ENCODE peak calls at places on chromosomes 6 and 20, in eight cellular contexts. A is HepG2, D is upper lobe of left lung, N is stomach, T is prostate gland, F is sigmoid colon, M is esophagus muscularis mucosa, P is SK-N-SH. Y is an unnamed sample.

GRCh38 chr6:41451039-41451438 is 95.1 kb upstream of the FOXP4 start:
- DNase-seq in F (no peak), T (no peak), P (peak), M (no peak), N (peak), A (no peak), D (no peak), Y (no peak)

GRCh38 chr20:23147964-23148720 is 62.0 kb upstream of the CD93 start:
- DNase-seq in N (peak), M (no peak), F (peak), D (no peak), P (no peak), A (peak), T (no peak), Y (no peak)

GRCh38 chr6:53103993-53104675 is 38.9 kb downstream of the FBXO9 start:
- DNase-seq in T (no peak), A (peak), F (no peak), N (no peak), D (no peak), M (peak), P (no peak), Y (no peak)

GRCh38 chr6:137823826-137824501 is 43.1 kb upstream of the TNFAIP3 start:
- DNase-seq in N (peak), D (no peak), M (no peak), F (peak), A (no peak), T (no peak), P (peak), Y (peak)

GRCh38 chr6:80316655-80317332 is 210.3 kb downstream of the BCKDHB start:
- DNase-seq in N (no peak), T (no peak), P (no peak), D (no peak), A (no peak), M (no peak), F (no peak), Y (no peak)

GRCh38 chr6:142132625-142133024 is at the start of gene GJE1:
- DNase-seq in P (no peak), T (no peak), N (no peak), M (no peak), D (no peak), A (no peak), F (no peak), Y (no peak)

GRCh38 chr6:60643870-60644269 is 1642.2 kb downstream of the KHDRBS2 start:
- DNase-seq in M (no peak), A (no peak), N (no peak), P (no peak), T (no peak), D (no peak), F (no peak), Y (no peak)

GRCh38 chr6:89610149-89610642 is 28.4 kb downstream of the LYRM2 start:
- DNase-seq in M (no peak), T (peak), A (peak), P (peak), F (peak), D (peak), N (peak), Y (peak)

GRCh38 chr20:52035977-52036376 is 155.6 kb downstream of the ZFP64 start:
- DNase-seq in D (no peak), P (no peak), N (peak), M (no peak), T (peak), A (no peak), F (no peak), Y (no peak)

GRCh38 chr6:16168121-16168520 is 39.2 kb downstream of the MYLIP start:
- DNase-seq in P (no peak), N (no peak), T (no peak), D (no peak), F (no peak), M (no peak), A (no peak), Y (no peak)

GRCh38 chr6:45997875-45998506 is 17.7 kb downstream of the CLIC5 start:
- DNase-seq in M (no peak), T (no peak), P (no peak), D (no peak), A (no peak), F (no peak), N (no peak), Y (no peak)

GRCh38 chr6:145815351-145815772 is 767 bp upstream of the FBXO30 start:
- DNase-seq in F (peak), D (no peak), A (no peak), P (peak), T (no peak), N (no peak), M (no peak), Y (no peak)

GRCh38 chr6:3748208-3748701 is 3.3 kb downstream of the PXDC1 start:
- DNase-seq in N (peak), F (no peak), A (peak), T (no peak), M (no peak), D (no peak), P (peak), Y (peak)

GRCh38 chr6:2792330-2792729 is 27.1 kb downstream of the WRNIP1 start:
- DNase-seq in D (no peak), T (no peak), F (no peak), A (no peak), P (no peak), M (peak), N (no peak), Y (no peak)

GRCh38 chr20:61185181-61185580 is 66.9 kb upstream of the CDH4 start:
- DNase-seq in N (no peak), A (no peak), D (no peak), F (no peak), T (no peak), P (no peak), M (no peak), Y (no peak)

GRCh38 chr6:84027340-84028183 is 6.0 kb upstream of the MRAP2 start:
- DNase-seq in A (no peak), P (peak), D (no peak), F (no peak), M (no peak), N (peak), T (peak), Y (peak)

GRCh38 chr6:15349379-15349778 is 103.5 kb downstream of the JARID2 start:
- DNase-seq in M (no peak), P (no peak), N (no peak), A (no peak), T (no peak), D (no peak), F (no peak), Y (no peak)

GRCh38 chr20:59948828-59949720 is 8.9 kb downstream of the FAM217B start:
- DNase-seq in M (no peak), P (peak), N (no peak), F (no peak), D (no peak), A (peak), T (peak), Y (no peak)

DNA sequence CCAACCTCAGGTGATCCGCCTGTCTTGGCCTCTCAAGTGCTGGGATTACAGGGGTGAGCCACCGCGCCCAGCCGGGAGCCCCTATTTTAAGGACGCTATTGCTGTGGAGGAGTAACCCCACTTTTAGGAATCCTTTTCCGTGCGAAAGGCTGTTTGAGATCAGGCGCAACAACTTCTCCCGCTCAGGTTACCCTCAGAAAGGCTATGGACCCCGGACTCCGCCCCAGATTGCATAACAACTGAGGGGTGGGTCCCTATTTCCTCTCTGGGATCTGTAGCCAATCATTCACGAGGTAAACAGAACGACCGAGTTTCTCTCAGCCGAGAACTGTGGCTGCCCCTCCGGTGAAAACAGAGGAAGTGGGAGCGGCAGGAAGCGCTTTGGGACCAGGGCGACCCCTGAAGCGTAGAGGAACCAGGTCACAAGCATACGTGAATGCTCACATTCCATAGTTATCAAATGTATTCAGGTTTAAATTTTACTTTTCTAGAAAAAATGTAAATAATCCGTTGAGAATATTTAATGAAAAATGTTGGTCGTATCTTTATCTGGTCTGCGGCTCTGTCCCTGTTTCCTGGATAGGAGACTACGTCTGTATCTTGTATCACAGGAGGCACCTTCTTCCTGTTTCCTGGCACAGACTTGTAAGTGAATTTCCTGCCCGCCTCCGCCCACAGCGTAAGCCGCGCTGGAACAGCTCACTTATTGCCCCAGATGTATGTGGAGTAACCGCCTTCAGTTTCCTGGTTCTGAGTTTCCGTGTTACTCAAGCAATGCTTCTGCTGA is 26.9 kb downstream of the HLA-E start:
- DNase-seq in P (peak), F (peak), A (peak), M (peak), D (peak), N (peak), T (peak), Y (peak)
- TF ChIP-seq POLR2AphosphoS5 in P (no peak), F (peak), A (peak), M (peak), D (peak), N (peak), T (peak), Y (peak)

GRCh38 chr6:28580484-28580883 is 54.8 kb downstream of the GPX5 start:
- DNase-seq in D (no peak), N (no peak), A (no peak), P (no peak), F (no peak), M (no peak), T (no peak), Y (no peak)
- TF ChIP-seq CTCF in D (no peak), N (no peak), A (peak), P (peak), F (no peak), M (no peak), T (peak), Y (no peak)

GRCh38 chr20:17873410-17874270 is 95.0 kb downstream of the SNX5 start:
- DNase-seq in N (peak), T (peak), M (no peak), D (peak), P (peak), F (peak), A (peak), Y (peak)
- H3K4me3 ChIP-seq in N (no peak), T (no peak), M (no peak), D (no peak), P (no peak), F (no peak), A (peak), Y (no peak)

DNA sequence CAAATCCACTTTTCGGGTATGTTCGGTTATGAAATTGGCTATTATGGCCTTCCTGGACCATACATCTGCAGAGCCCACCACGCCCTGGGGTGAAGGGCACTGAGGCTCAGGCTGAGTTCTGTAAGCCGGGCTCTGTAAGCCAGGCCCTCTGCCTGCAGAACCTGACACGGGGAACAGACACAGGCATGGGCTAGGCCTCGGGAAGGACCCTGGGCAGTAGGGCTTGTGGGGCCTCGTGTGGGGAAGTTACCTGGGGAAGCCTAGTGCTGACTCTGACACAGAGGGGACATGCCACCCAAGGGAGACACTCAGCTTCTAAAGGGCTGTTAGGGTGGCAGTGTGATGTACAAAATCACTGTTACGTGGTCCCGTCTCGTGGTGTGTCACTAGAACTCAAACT is 23.4 kb upstream of the TCFL5 start:
- DNase-seq in N (no peak), T (no peak), F (no peak), M (no peak), P (no peak), D (no peak), A (no peak), Y (no peak)
- TF ChIP-seq POLR2AphosphoS5 in N (no peak), T (no peak), F (no peak), M (no peak), P (no peak), D (no peak), A (no peak), Y (no peak)

GRCh38 chr20:2507875-2508630 is 662 bp downstream of the ZNF343 start:
- DNase-seq in N (peak), T (no peak), P (peak), M (peak), D (no peak), F (peak), A (peak), Y (peak)

GRCh38 chr20:2509794-2510193 is 1.1 kb upstream of the ZNF343 start:
- DNase-seq in T (no peak), N (no peak), M (no peak), A (peak), D (no peak), F (no peak), P (no peak), Y (no peak)

GRCh38 chr20:2507464-2507863 is 1.3 kb downstream of the ZNF343 start:
- DNase-seq in T (no peak), F (no peak), D (no peak), M (peak), A (no peak), P (peak), N (no peak), Y (no peak)

GRCh38 chr20:2508631-2509467 is at the start of gene ZNF343:
- DNase-seq in M (peak), F (peak), A (peak), P (peak), T (peak), N (peak), D (peak), Y (peak)

DNA sequence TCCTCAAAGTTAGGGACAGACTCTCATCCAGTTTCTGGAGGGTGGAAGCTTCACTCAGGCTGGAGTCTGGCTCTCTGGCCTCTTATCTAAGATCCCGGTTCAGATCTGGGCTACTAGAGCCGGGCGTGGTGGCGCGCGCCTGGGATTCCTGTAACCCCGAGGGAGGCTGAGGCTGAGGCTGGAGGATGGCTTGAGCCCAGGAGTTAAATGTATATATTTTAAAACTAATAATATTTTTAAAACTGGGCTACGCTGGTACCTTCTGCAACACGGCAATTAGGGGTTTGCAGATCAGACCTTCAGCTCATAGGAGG is 710 bp upstream of the ZNF343 start:
- DNase-seq in M (no peak), P (no peak), F (no peak), D (peak), T (no peak), N (no peak), A (no peak), Y (no peak)
- TF ChIP-seq CTCF in M (no peak), P (no peak), F (no peak), D (no peak), T (no peak), N (no peak), A (no peak), Y (no peak)

GRCh38 chr20:34582911-34583310 is 24.4 kb downstream of the MAP1LC3A start:
- DNase-seq in M (peak), A (peak), P (no peak), F (no peak), D (no peak), N (no peak), T (no peak), Y (no peak)
- H3K4me3 ChIP-seq in M (no peak), A (no peak), P (no peak), F (no peak), D (no peak), N (no peak), T (no peak), Y (no peak)

GRCh38 chr6:71724456-71725180 is 161.7 kb upstream of the RIMS1 start:
- DNase-seq in F (no peak), M (no peak), P (no peak), D (no peak), T (no peak), N (no peak), A (no peak), Y (no peak)

GRCh38 chr6:71733970-71734899 is 152.1 kb upstream of the RIMS1 start:
- DNase-seq in P (no peak), D (no peak), F (no peak), A (no peak), N (no peak), M (no peak), T (no peak), Y (no peak)

GRCh38 chr6:71727632-71728294 is 158.6 kb upstream of the RIMS1 start:
- DNase-seq in N (no peak), D (no peak), P (no peak), M (no peak), A (no peak), F (no peak), T (no peak), Y (no peak)

GRCh38 chr6:71726121-71726520 is 160.2 kb upstream of the RIMS1 start:
- DNase-seq in T (no peak), N (no peak), D (no peak), P (no peak), F (no peak), A (no peak), M (no peak), Y (no peak)

DNA sequence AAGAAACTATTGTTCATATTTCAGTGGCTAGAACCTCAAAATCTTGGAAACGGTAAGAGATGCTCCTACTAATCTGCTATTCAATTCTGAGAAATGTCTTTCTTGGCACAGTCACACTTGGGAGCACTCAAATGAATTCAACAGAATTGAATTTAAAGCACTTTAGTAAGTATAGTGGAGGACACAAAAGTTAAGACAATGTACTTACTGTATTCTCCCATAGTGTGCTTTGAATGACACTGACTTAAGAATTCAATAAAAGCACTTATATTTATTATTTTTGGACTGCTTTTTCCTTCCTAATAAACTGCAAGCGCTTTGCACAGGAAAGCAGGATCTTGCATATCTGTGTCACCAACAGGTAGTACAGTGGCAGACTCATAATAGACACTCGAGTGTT is 156.1 kb upstream of the RIMS1 start:
- DNase-seq in N (no peak), F (no peak), A (no peak), T (no peak), M (no peak), D (no peak), P (no peak), Y (no peak)
- TF ChIP-seq POLR2AphosphoS5 in N (no peak), F (no peak), A (no peak), T (no peak), M (no peak), D (no peak), P (no peak), Y (no peak)

GRCh38 chr6:11262231-11262630 is 29.8 kb upstream of the NEDD9 start:
- DNase-seq in T (no peak), F (no peak), D (no peak), N (no peak), A (no peak), M (no peak), P (no peak), Y (no peak)

GRCh38 chr6:11265932-11266331 is 33.5 kb upstream of the NEDD9 start:
- DNase-seq in D (no peak), T (no peak), P (no peak), M (no peak), A (no peak), F (no peak), N (no peak), Y (no peak)

GRCh38 chr6:11263185-11263817 is 30.8 kb upstream of the NEDD9 start:
- DNase-seq in A (peak), F (peak), N (peak), M (no peak), P (no peak), T (no peak), D (no peak), Y (peak)

GRCh38 chr6:11260249-11261038 is 28.0 kb upstream of the NEDD9 start:
- DNase-seq in D (no peak), A (no peak), F (no peak), T (no peak), N (no peak), M (no peak), P (no peak), Y (no peak)

DNA sequence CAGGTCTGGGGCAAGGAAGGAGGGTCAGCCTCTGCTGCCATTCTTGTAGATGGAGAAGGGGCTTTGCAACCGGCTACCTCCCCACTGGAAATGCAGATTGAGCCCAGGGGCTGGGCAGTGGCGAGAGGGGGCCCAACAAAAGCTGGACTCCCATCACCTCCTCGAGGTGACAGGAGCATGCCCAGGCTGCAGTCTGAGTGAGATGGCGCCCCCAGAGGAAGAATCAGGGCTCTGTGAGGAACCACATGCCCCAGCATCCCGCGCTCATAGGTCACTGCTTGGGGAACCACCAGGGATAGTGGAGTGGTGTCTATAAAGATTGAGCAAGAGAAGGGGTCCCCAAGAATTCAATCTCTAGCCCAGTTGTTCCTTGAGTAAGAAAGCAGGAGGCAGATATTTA is 31.6 kb upstream of the NEDD9 start:
- DNase-seq in F (no peak), M (no peak), P (no peak), D (no peak), N (no peak), A (no peak), T (no peak), Y (no peak)
- TF ChIP-seq CTCF in F (no peak), M (no peak), P (no peak), D (no peak), N (no peak), A (no peak), T (no peak), Y (no peak)

DNA sequence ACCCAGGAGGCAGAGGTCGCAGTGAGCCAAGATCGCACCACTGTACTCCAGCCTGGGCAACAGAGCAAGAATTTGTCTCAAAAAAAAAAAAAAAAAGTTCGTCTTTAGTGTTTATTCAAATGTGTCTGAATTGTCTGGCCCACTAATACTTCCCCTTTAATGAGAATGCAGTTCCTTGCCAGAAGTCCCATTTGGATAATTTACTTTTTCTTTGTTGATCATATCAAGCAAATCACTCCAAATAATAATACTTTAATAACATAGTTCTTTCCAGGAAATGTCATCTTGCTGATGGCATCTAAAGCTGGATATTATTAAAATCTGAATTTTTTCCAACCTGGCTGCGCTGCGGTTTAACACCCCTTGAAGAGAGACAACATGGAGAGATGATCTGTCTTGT is 111.1 kb upstream of the CNKSR3 start:
- DNase-seq in P (no peak), M (no peak), T (no peak), N (no peak), D (no peak), F (no peak), A (no peak), Y (no peak)
- H3K4me3 ChIP-seq in P (no peak), M (no peak), T (no peak), N (no peak), D (no peak), F (no peak), A (no peak), Y (no peak)

Y was measured in transverse colon.